ENCODE peak calls at places on chromosomes 1 and 21, in ten cellular contexts. X is activated CD4-positive, alpha-beta T cell treated with anti-CD3 and anti-CD28 coated beads, Interleukin-2, amount 50 U/mL, for 48 hours; O is stimulated activated effector memory CD8-positive, alpha-beta T cell treated with anti-CD3 and anti-CD28 coated beads, Interleukin-12 subunit alpha, Interleukin-12 subunit beta, amount 100 ng/mL, for 72 hours; H is neural crest cell; S is NCI-H1436 treated with DMSO at 0.1 percent for 48 hours; M is HT-29; C is endothelial cell; T is endothelial cell of umbilical vein; B is activated CD4-positive, CD25-positive, alpha-beta regulatory T cell; D is stimulated activated CD4-positive, alpha-beta T cell treated with anti-CD3 and anti-CD28 coated beads, Interleukin-15, amount 100 ng/mL, for 1 hour. V is an unnamed sample.
A peak's percentile ranks its signal among the peaks of the same experiment; 100 is the strongest.

GRCh38 chr1:222697858-222698257 is 14.4 kb downstream of the AIDA start:
- DNase-seq in X (no peak), O (no peak), H (no peak), S (no peak), M (no peak), C (no peak), T (no peak), B (no peak), D (no peak), V (peak; percentile 65)

GRCh38 chr1:45669379-45669778 is 17.0 kb downstream of the GPBP1L1 start:
- DNase-seq in X (no peak), O (no peak), H (no peak), S (no peak), M (no peak), C (no peak), T (no peak), B (no peak), D (no peak), V (no peak)

GRCh38 chr1:212545941-212546638 is 62.5 kb upstream of the ATF3 start:
- DNase-seq in X (no peak), O (no peak), H (no peak), S (no peak), M (no peak), C (no peak), T (no peak), B (no peak), D (no peak), V (no peak)

GRCh38 chr1:183685112-183685713 is 32.1 kb upstream of the APOBEC4 start:
- DNase-seq in X (no peak), O (no peak), H (no peak), S (no peak), M (peak; percentile 69), C (peak; percentile 23), T (peak; percentile 63), B (peak; percentile 3), D (no peak), V (peak; percentile 68)

GRCh38 chr21:41458559-41458958 is 32.5 kb downstream of the MX1 start:
- DNase-seq in X (no peak), O (no peak), H (no peak), S (no peak), M (no peak), C (no peak), T (no peak), B (no peak), D (no peak), V (no peak)

GRCh38 chr1:25610822-25611630 is 5.6 kb upstream of the MAN1C1 start:
- DNase-seq in X (no peak), O (no peak), H (no peak), S (no peak), M (no peak), C (no peak), T (no peak), B (no peak), D (no peak), V (peak; percentile 43)

GRCh38 chr1:246629030-246629429 is 62.8 kb downstream of the CNST start:
- DNase-seq in X (no peak), O (no peak), H (no peak), S (no peak), M (no peak), C (no peak), T (no peak), B (no peak), D (no peak), V (no peak)

GRCh38 chr1:192879416-192879815 is 70.6 kb downstream of the RGS2 start:
- DNase-seq in X (no peak), O (no peak), H (no peak), S (no peak), M (no peak), C (no peak), T (no peak), B (no peak), D (no peak), V (peak; percentile 23)

GRCh38 chr1:13513885-13514546 is at the start of gene LRRC38:
- DNase-seq in X (peak; percentile 13), O (no peak), H (peak; percentile 14), S (no peak), M (no peak), C (peak; percentile 30), T (no peak), B (no peak), D (no peak), V (peak; percentile 23)

GRCh38 chr1:8477199-8477982 is 159.5 kb downstream of the SLC45A1 start:
- DNase-seq in X (peak; percentile 57), O (peak; percentile 23), H (no peak), S (no peak), M (no peak), C (no peak), T (no peak), B (no peak), D (no peak), V (no peak)

GRCh38 chr1:19009882-19010321 is 53.4 kb upstream of the IFFO2 start:
- DNase-seq in X (no peak), O (no peak), H (no peak), S (no peak), M (peak; percentile 78), C (no peak), T (peak; percentile 37), B (no peak), D (no peak), V (no peak)

GRCh38 chr21:44500111-44500510 is 39.9 kb downstream of the KRTAP10-1 start:
- DNase-seq in X (no peak), O (no peak), H (no peak), S (no peak), M (no peak), C (no peak), T (no peak), B (no peak), D (no peak), V (no peak)

V was measured in cardiac muscle cell.